ENCODE peak calls at places on chromosomes 2 and 18, in seven cellular contexts. One of them, this sample, is unnamed.

GRCh38 chr2:7210712-7211111 is 293.5 kb downstream of the RNF144A start:
- DNase-seq in astrocyte of the cerebellum: no peak
- DNase-seq in mammary epithelial cell: no peak
- DNase-seq in WERI-Rb-1: no peak
- DNase-seq in keratinocyte: no peak
- DNase-seq in CD8-positive, alpha-beta memory T cell: no peak
- DNase-seq in stomach: no peak
- DNase-seq in this sample: no peak

GRCh38 chr2:200318940-200319435 is 12.5 kb downstream of the SPATS2L start:
- DNase-seq in astrocyte of the cerebellum: no peak
- DNase-seq in mammary epithelial cell: no peak
- DNase-seq in WERI-Rb-1: no peak
- DNase-seq in keratinocyte: no peak
- DNase-seq in CD8-positive, alpha-beta memory T cell: no peak
- DNase-seq in stomach: no peak
- DNase-seq in this sample: no peak

GRCh38 chr2:64795024-64795592 is 141.4 kb upstream of the SERTAD2 start:
- DNase-seq in astrocyte of the cerebellum: no peak
- DNase-seq in mammary epithelial cell: no peak
- DNase-seq in WERI-Rb-1: no peak
- DNase-seq in keratinocyte: no peak
- DNase-seq in CD8-positive, alpha-beta memory T cell: no peak
- DNase-seq in stomach: no peak
- DNase-seq in this sample: no peak

GRCh38 chr2:170087394-170087793 is 90.6 kb upstream of the MYO3B start:
- DNase-seq in astrocyte of the cerebellum: no peak
- DNase-seq in mammary epithelial cell: no peak
- DNase-seq in WERI-Rb-1: no peak
- DNase-seq in keratinocyte: no peak
- DNase-seq in CD8-positive, alpha-beta memory T cell: no peak
- DNase-seq in stomach: no peak
- DNase-seq in this sample: no peak

GRCh38 chr18:28175047-28175929 is 1.6 kb downstream of the CDH2 start:
- DNase-seq in astrocyte of the cerebellum: no peak
- DNase-seq in mammary epithelial cell: no peak
- DNase-seq in WERI-Rb-1: peak; percentile 70
- DNase-seq in keratinocyte: no peak
- DNase-seq in CD8-positive, alpha-beta memory T cell: no peak
- DNase-seq in stomach: peak; percentile 36
- DNase-seq in this sample: no peak

GRCh38 chr18:13635046-13635445 is 91.3 kb downstream of the FAM210A start:
- DNase-seq in astrocyte of the cerebellum: no peak
- DNase-seq in mammary epithelial cell: no peak
- DNase-seq in WERI-Rb-1: no peak
- DNase-seq in keratinocyte: no peak
- DNase-seq in CD8-positive, alpha-beta memory T cell: no peak
- DNase-seq in stomach: no peak
- DNase-seq in this sample: no peak

GRCh38 chr2:45909677-45910191 is 258.3 kb downstream of the PRKCE start:
- DNase-seq in astrocyte of the cerebellum: no peak
- DNase-seq in mammary epithelial cell: peak; percentile 82
- DNase-seq in WERI-Rb-1: no peak
- DNase-seq in keratinocyte: peak; percentile 84
- DNase-seq in CD8-positive, alpha-beta memory T cell: no peak
- DNase-seq in stomach: no peak
- DNase-seq in this sample: peak; percentile 49

GRCh38 chr2:118589726-118590125 is 257.7 kb downstream of the EN1 start:
- DNase-seq in astrocyte of the cerebellum: no peak
- DNase-seq in mammary epithelial cell: no peak
- DNase-seq in WERI-Rb-1: no peak
- DNase-seq in keratinocyte: no peak
- DNase-seq in CD8-positive, alpha-beta memory T cell: no peak
- DNase-seq in stomach: no peak
- DNase-seq in this sample: no peak

GRCh38 chr18:23243178-23243577 is 107.9 kb downstream of the CABLES1 start:
- DNase-seq in astrocyte of the cerebellum: no peak
- DNase-seq in mammary epithelial cell: no peak
- DNase-seq in WERI-Rb-1: no peak
- DNase-seq in keratinocyte: no peak
- DNase-seq in CD8-positive, alpha-beta memory T cell: no peak
- DNase-seq in stomach: no peak
- DNase-seq in this sample: no peak

GRCh38 chr2:232731470-232731869 is 34.3 kb downstream of the GIGYF2 start:
- DNase-seq in astrocyte of the cerebellum: no peak
- DNase-seq in mammary epithelial cell: peak; percentile 5
- DNase-seq in WERI-Rb-1: no peak
- DNase-seq in keratinocyte: no peak
- DNase-seq in CD8-positive, alpha-beta memory T cell: no peak
- DNase-seq in stomach: no peak
- DNase-seq in this sample: no peak

GRCh38 chr2:229417906-229418305 is 146.8 kb upstream of the PID1 start:
- DNase-seq in astrocyte of the cerebellum: no peak
- DNase-seq in mammary epithelial cell: no peak
- DNase-seq in WERI-Rb-1: no peak
- DNase-seq in keratinocyte: no peak
- DNase-seq in CD8-positive, alpha-beta memory T cell: no peak
- DNase-seq in stomach: no peak
- DNase-seq in this sample: no peak

GRCh38 chr18:3256693-3257626 is 5.0 kb upstream of the MYL12B start:
- DNase-seq in astrocyte of the cerebellum: no peak
- DNase-seq in mammary epithelial cell: no peak
- DNase-seq in WERI-Rb-1: no peak
- DNase-seq in keratinocyte: no peak
- DNase-seq in CD8-positive, alpha-beta memory T cell: no peak
- DNase-seq in stomach: peak; percentile 49
- DNase-seq in this sample: no peak

GRCh38 chr2:45964226-45964841 is 312.9 kb downstream of the PRKCE start:
- DNase-seq in astrocyte of the cerebellum: peak; percentile 90
- DNase-seq in mammary epithelial cell: peak; percentile 99
- DNase-seq in WERI-Rb-1: no peak
- DNase-seq in keratinocyte: peak; percentile 97
- DNase-seq in CD8-positive, alpha-beta memory T cell: no peak
- DNase-seq in stomach: peak; percentile 80
- DNase-seq in this sample: peak; percentile 93

GRCh38 chr2:160703648-160704585 is 210.3 kb upstream of the RBMS1 start:
- DNase-seq in astrocyte of the cerebellum: no peak
- DNase-seq in mammary epithelial cell: no peak
- DNase-seq in WERI-Rb-1: peak; percentile 16
- DNase-seq in keratinocyte: no peak
- DNase-seq in CD8-positive, alpha-beta memory T cell: no peak
- DNase-seq in stomach: no peak
- DNase-seq in this sample: no peak

GRCh38 chr2:6883448-6884122 is 6.0 kb downstream of the RSAD2 start:
- DNase-seq in astrocyte of the cerebellum: no peak
- DNase-seq in mammary epithelial cell: no peak
- DNase-seq in WERI-Rb-1: no peak
- DNase-seq in keratinocyte: no peak
- DNase-seq in CD8-positive, alpha-beta memory T cell: no peak
- DNase-seq in stomach: no peak
- DNase-seq in this sample: no peak

GRCh38 chr2:108916397-108917077 is 72.5 kb downstream of the EDAR start:
- DNase-seq in astrocyte of the cerebellum: no peak
- DNase-seq in mammary epithelial cell: no peak
- DNase-seq in WERI-Rb-1: no peak
- DNase-seq in keratinocyte: no peak
- DNase-seq in CD8-positive, alpha-beta memory T cell: no peak
- DNase-seq in stomach: peak; percentile 9
- DNase-seq in this sample: no peak

GRCh38 chr2:29134933-29135332 is 19.7 kb downstream of the CLIP4 start:
- DNase-seq in astrocyte of the cerebellum: no peak
- DNase-seq in mammary epithelial cell: no peak
- DNase-seq in WERI-Rb-1: no peak
- DNase-seq in keratinocyte: no peak
- DNase-seq in CD8-positive, alpha-beta memory T cell: no peak
- DNase-seq in stomach: no peak
- DNase-seq in this sample: no peak

GRCh38 chr2:65397122-65397521 is 35.3 kb downstream of the SPRED2 start:
- DNase-seq in astrocyte of the cerebellum: no peak
- DNase-seq in mammary epithelial cell: no peak
- DNase-seq in WERI-Rb-1: no peak
- DNase-seq in keratinocyte: no peak
- DNase-seq in CD8-positive, alpha-beta memory T cell: no peak
- DNase-seq in stomach: no peak
- DNase-seq in this sample: no peak

GRCh38 chr2:201261471-201261870 is 1.1 kb downstream of the CASP8 start:
- DNase-seq in astrocyte of the cerebellum: no peak
- DNase-seq in mammary epithelial cell: no peak
- DNase-seq in WERI-Rb-1: no peak
- DNase-seq in keratinocyte: no peak
- DNase-seq in CD8-positive, alpha-beta memory T cell: peak; percentile 46
- DNase-seq in stomach: no peak
- DNase-seq in this sample: peak; percentile 54

GRCh38 chr2:37786854-37787253 is 115.4 kb upstream of the CDC42EP3 start:
- DNase-seq in astrocyte of the cerebellum: no peak
- DNase-seq in mammary epithelial cell: peak; percentile 95
- DNase-seq in WERI-Rb-1: no peak
- DNase-seq in keratinocyte: peak; percentile 62
- DNase-seq in CD8-positive, alpha-beta memory T cell: no peak
- DNase-seq in stomach: no peak
- DNase-seq in this sample: no peak

GRCh38 chr2:1609706-1610485 is 134.4 kb downstream of the PXDN start:
- DNase-seq in astrocyte of the cerebellum: no peak
- DNase-seq in mammary epithelial cell: no peak
- DNase-seq in WERI-Rb-1: no peak
- DNase-seq in keratinocyte: no peak
- DNase-seq in CD8-positive, alpha-beta memory T cell: no peak
- DNase-seq in stomach: no peak
- DNase-seq in this sample: no peak

GRCh38 chr2:197360744-197361156 is 50.2 kb upstream of the ANKRD44 start:
- DNase-seq in astrocyte of the cerebellum: peak; percentile 60
- DNase-seq in mammary epithelial cell: peak; percentile 79
- DNase-seq in WERI-Rb-1: no peak
- DNase-seq in keratinocyte: no peak
- DNase-seq in CD8-positive, alpha-beta memory T cell: no peak
- DNase-seq in stomach: no peak
- DNase-seq in this sample: no peak

DNA sequence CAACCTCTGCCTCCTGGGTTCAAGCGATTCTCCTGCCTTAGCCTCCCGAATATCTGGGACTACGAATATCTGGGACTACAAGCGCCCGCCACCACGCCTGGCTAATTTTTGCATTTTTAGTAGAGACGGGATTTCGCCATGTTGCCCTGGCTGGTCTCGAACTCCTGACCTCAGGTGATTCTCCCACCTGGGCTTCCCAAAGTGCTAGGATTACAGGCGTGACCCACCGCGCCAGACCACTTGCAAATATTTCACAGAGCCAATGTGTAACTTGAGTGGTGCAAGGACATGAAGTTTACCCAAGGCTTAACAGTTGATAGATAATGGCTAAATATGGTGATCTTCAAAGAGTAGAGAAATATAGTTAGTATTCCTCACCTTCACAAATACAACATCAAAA is 14.1 kb upstream of the MTIF2 start:
- DNase-seq in astrocyte of the cerebellum: no peak
- DNase-seq in mammary epithelial cell: no peak
- DNase-seq in WERI-Rb-1: no peak
- DNase-seq in keratinocyte: no peak
- DNase-seq in CD8-positive, alpha-beta memory T cell: no peak
- DNase-seq in stomach: no peak
- DNase-seq in this sample: no peak
- H3K4me3 ChIP-seq in astrocyte of the cerebellum: no peak overlapping the region
- H3K4me3 ChIP-seq in mammary epithelial cell: no peak overlapping the region
- H3K4me3 ChIP-seq in WERI-Rb-1: no peak overlapping the region
- H3K4me3 ChIP-seq in keratinocyte: no peak overlapping the region
- H3K4me3 ChIP-seq in CD8-positive, alpha-beta memory T cell: no peak overlapping the region
- H3K4me3 ChIP-seq in stomach: peak overlapping the region; percentile 59
- H3K4me3 ChIP-seq in this sample: no peak overlapping the region

DNA sequence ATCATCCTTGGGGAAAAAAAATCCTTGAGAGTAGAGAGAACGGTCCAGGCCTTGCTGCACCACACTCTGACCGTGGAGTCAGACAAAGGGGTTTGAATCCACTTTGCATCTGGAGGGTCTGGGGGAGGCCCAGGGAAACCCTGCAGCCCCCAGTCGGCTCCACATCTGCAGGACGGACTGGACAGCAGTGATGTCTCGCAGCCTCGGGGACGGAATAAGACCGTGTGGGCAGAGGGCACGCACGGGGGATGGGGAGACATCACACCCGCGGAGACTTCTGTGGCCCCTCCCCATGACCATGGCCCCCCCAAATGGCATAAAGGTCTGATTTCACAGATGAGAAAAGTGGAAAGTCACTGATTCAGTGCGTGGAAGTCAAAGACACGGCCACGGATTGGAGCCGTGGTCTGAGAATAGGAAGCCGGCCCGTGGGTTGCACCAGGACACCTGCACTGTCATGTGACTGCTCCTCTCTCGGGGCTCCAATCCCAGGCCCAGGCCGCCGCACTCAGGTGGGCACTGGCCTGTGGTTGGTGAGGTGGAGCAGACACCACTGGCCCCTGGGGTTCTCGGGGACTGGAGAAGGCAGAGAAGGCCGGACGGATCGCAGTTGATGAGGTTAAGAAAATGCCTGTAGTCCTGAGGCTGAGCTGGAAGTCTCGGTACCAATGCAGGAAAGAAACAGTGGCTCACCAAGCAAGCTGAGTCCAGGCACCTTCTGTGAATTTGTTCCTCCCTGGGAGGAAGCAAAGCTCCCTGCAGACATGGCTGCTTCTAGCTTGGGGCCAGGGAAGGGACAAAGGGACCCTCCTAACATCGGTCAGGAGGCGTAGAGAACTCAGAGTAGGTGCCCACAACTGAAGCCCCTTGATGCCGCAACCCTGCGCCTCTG is 61.8 kb downstream of the RTP5 start:
- DNase-seq in astrocyte of the cerebellum: no peak
- DNase-seq in mammary epithelial cell: no peak
- DNase-seq in WERI-Rb-1: no peak
- DNase-seq in keratinocyte: no peak
- DNase-seq in CD8-positive, alpha-beta memory T cell: no peak
- DNase-seq in stomach: peak; percentile 23
- DNase-seq in this sample: no peak
- H3K4me3 ChIP-seq in astrocyte of the cerebellum: no peak overlapping the region
- H3K4me3 ChIP-seq in mammary epithelial cell: no peak overlapping the region
- H3K4me3 ChIP-seq in WERI-Rb-1: no peak overlapping the region
- H3K4me3 ChIP-seq in keratinocyte: no peak overlapping the region
- H3K4me3 ChIP-seq in CD8-positive, alpha-beta memory T cell: no peak overlapping the region
- H3K4me3 ChIP-seq in stomach: no peak overlapping the region
- H3K4me3 ChIP-seq in this sample: no peak overlapping the region

GRCh38 chr2:157874278-157874825 is 1.8 kb downstream of the ACVR1 start:
- DNase-seq in astrocyte of the cerebellum: no peak
- DNase-seq in mammary epithelial cell: no peak
- DNase-seq in WERI-Rb-1: no peak
- DNase-seq in keratinocyte: no peak
- DNase-seq in CD8-positive, alpha-beta memory T cell: no peak
- DNase-seq in stomach: no peak
- DNase-seq in this sample: no peak
- H3K4me3 ChIP-seq in astrocyte of the cerebellum: peak overlapping the region; percentile 61
- H3K4me3 ChIP-seq in mammary epithelial cell: peak overlapping the region; percentile 92
- H3K4me3 ChIP-seq in WERI-Rb-1: peak overlapping the region; percentile 52
- H3K4me3 ChIP-seq in keratinocyte: peak overlapping the region; percentile 79
- H3K4me3 ChIP-seq in CD8-positive, alpha-beta memory T cell: peak overlapping the region; percentile 65
- H3K4me3 ChIP-seq in stomach: peak overlapping the region; percentile 75
- H3K4me3 ChIP-seq in this sample: peak overlapping the region; percentile 98

DNA sequence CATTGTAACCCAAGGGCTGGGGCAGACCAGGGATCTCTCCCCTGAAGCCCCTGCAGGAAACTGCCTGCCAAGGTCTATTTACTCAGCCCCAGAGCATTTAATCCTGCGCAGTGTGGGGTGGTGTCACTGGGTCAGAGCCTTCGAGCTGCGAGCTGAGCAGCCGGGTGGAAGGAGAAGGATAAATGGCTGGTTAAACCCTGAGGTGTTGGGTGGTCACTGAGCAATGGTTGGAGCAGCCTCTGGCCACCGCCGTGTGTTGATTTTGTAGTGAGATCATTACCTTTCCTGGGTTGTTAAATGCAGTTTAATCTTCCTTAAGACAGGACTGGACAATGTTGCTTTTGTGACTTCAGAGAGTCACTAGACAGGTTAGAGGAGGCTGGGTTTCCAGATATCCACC is 98.1 kb downstream of the SETBP1 start:
- DNase-seq in astrocyte of the cerebellum: no peak
- DNase-seq in mammary epithelial cell: no peak
- DNase-seq in WERI-Rb-1: peak; percentile 55
- DNase-seq in keratinocyte: no peak
- DNase-seq in CD8-positive, alpha-beta memory T cell: no peak
- DNase-seq in stomach: no peak
- DNase-seq in this sample: no peak
- H3K4me3 ChIP-seq in astrocyte of the cerebellum: no peak overlapping the region
- H3K4me3 ChIP-seq in mammary epithelial cell: no peak overlapping the region
- H3K4me3 ChIP-seq in WERI-Rb-1: no peak overlapping the region
- H3K4me3 ChIP-seq in keratinocyte: no peak overlapping the region
- H3K4me3 ChIP-seq in CD8-positive, alpha-beta memory T cell: no peak overlapping the region
- H3K4me3 ChIP-seq in stomach: no peak overlapping the region
- H3K4me3 ChIP-seq in this sample: no peak overlapping the region

This sample was measured in Peyer's patch.